ENCODE peak calls at places on chromosomes 12 and 14, in ten cellular contexts. B, K, G, T, R, E, Y, N, S and H are unnamed samples.

GRCh38 chr14:72744416-72745120 is 149.3 kb downstream of the DPF3 start:
- DNase-seq in B (peak), K (no peak), G (no peak), T (no peak), R (no peak), E (no peak), Y (no peak), N (no peak), S (no peak), H (no peak)

GRCh38 chr14:24060984-24061913 is 9.4 kb downstream of the CARMIL3 start:
- DNase-seq in B (no peak), K (no peak), G (no peak), T (no peak), R (no peak), E (no peak), Y (no peak), N (no peak), S (no peak), H (no peak)

GRCh38 chr12:67515679-67516363 is 132.7 kb upstream of the DYRK2 start:
- DNase-seq in B (no peak), K (no peak), G (peak), T (no peak), R (no peak), E (no peak), Y (no peak), N (no peak), S (peak), H (no peak)

GRCh38 chr14:31263485-31264133 is 56.0 kb upstream of the HECTD1 start:
- DNase-seq in B (no peak), K (peak), G (no peak), T (peak), R (peak), E (peak), Y (peak), N (no peak), S (peak), H (peak)

GRCh38 chr12:53200458-53201169 is 6.4 kb downstream of the ITGB7 start:
- DNase-seq in B (no peak), K (no peak), G (no peak), T (no peak), R (no peak), E (no peak), Y (no peak), N (no peak), S (no peak), H (no peak)

GRCh38 chr14:23024612-23025075 is 10.1 kb downstream of the PSMB5 start:
- DNase-seq in B (no peak), K (no peak), G (no peak), T (no peak), R (no peak), E (no peak), Y (no peak), N (no peak), S (no peak), H (no peak)

GRCh38 chr14:105899071-105899641 is 372.8 kb downstream of the TMEM121 start:
- DNase-seq in B (no peak), K (no peak), G (no peak), T (no peak), R (peak), E (no peak), Y (peak), N (no peak), S (no peak), H (no peak)

GRCh38 chr12:95763809-95764253 is 26.7 kb downstream of the NTN4 start:
- DNase-seq in B (no peak), K (peak), G (no peak), T (no peak), R (no peak), E (no peak), Y (peak), N (no peak), S (peak), H (peak)

GRCh38 chr12:57694459-57695019 is 607 bp downstream of the OS9 start:
- DNase-seq in B (no peak), K (peak), G (peak), T (no peak), R (no peak), E (no peak), Y (no peak), N (no peak), S (peak), H (no peak)

GRCh38 chr14:34911209-34912150 is 36.3 kb upstream of the BAZ1A start:
- DNase-seq in B (no peak), K (no peak), G (no peak), T (no peak), R (no peak), E (no peak), Y (no peak), N (no peak), S (peak), H (no peak)

GRCh38 chr14:76772300-76773187 is 11.3 kb downstream of the VASH1 start:
- DNase-seq in B (peak), K (no peak), G (no peak), T (peak), R (peak), E (peak), Y (peak), N (no peak), S (peak), H (no peak)

GRCh38 chr12:4272976-4273650 is 449 bp upstream of the CCND2 start:
- DNase-seq in B (no peak), K (no peak), G (no peak), T (no peak), R (no peak), E (peak), Y (no peak), N (no peak), S (peak), H (no peak)

GRCh38 chr12:3658327-3659163 is 94.4 kb downstream of the CRACR2A start:
- DNase-seq in B (peak), K (no peak), G (peak), T (no peak), R (no peak), E (peak), Y (no peak), N (no peak), S (peak), H (no peak)

GRCh38 chr12:9881246-9881645 is at the start of gene KLRF2:
- DNase-seq in B (no peak), K (no peak), G (no peak), T (no peak), R (no peak), E (no peak), Y (no peak), N (no peak), S (no peak), H (no peak)

GRCh38 chr12:59040651-59041050 is 120.3 kb upstream of the LRIG3 start:
- DNase-seq in B (no peak), K (peak), G (no peak), T (no peak), R (no peak), E (peak), Y (no peak), N (no peak), S (peak), H (peak)

GRCh38 chr12:124185970-124186686 is 108.8 kb upstream of the RFLNA start:
- DNase-seq in B (no peak), K (no peak), G (no peak), T (no peak), R (no peak), E (no peak), Y (no peak), N (no peak), S (no peak), H (no peak)

GRCh38 chr12:93848453-93849120 is 171.4 kb downstream of the CRADD start:
- DNase-seq in B (no peak), K (no peak), G (no peak), T (no peak), R (no peak), E (no peak), Y (no peak), N (no peak), S (no peak), H (no peak)

GRCh38 chr12:93849946-93850345 is 172.8 kb downstream of the CRADD start:
- DNase-seq in B (no peak), K (no peak), G (no peak), T (no peak), R (peak), E (no peak), Y (no peak), N (no peak), S (no peak), H (no peak)

GRCh38 chr12:93846936-93847516 is 169.9 kb downstream of the CRADD start:
- DNase-seq in B (no peak), K (no peak), G (no peak), T (no peak), R (no peak), E (no peak), Y (no peak), N (no peak), S (no peak), H (no peak)

GRCh38 chr12:93850476-93850875 is 173.3 kb downstream of the CRADD start:
- DNase-seq in B (no peak), K (no peak), G (no peak), T (no peak), R (no peak), E (no peak), Y (no peak), N (no peak), S (no peak), H (no peak)

GRCh38 chr12:93847517-93848452 is 170.6 kb downstream of the CRADD start:
- DNase-seq in B (no peak), K (no peak), G (no peak), T (no peak), R (no peak), E (no peak), Y (no peak), N (no peak), S (peak), H (no peak)
- H3K27ac ChIP-seq in B (no peak), K (no peak), G (peak), T (no peak), R (no peak), E (no peak), Y (no peak), N (no peak), S (no peak), H (no peak)

GRCh38 chr12:46159239-46159901 is 109.5 kb downstream of the SLC38A1 start:
- DNase-seq in B (no peak), K (no peak), G (no peak), T (no peak), R (no peak), E (no peak), Y (no peak), N (no peak), S (no peak), H (no peak)

GRCh38 chr12:46160981-46161690 is 107.7 kb downstream of the SLC38A1 start:
- DNase-seq in B (no peak), K (no peak), G (no peak), T (no peak), R (no peak), E (no peak), Y (no peak), N (no peak), S (no peak), H (no peak)

GRCh38 chr12:46165191-46165590 is 103.7 kb downstream of the SLC38A1 start:
- DNase-seq in B (no peak), K (no peak), G (no peak), T (no peak), R (no peak), E (no peak), Y (no peak), N (no peak), S (no peak), H (no peak)

GRCh38 chr12:46164186-46164585 is 104.7 kb downstream of the SLC38A1 start:
- DNase-seq in B (no peak), K (peak), G (no peak), T (no peak), R (no peak), E (no peak), Y (no peak), N (no peak), S (no peak), H (no peak)

GRCh38 chr12:46160081-46160980 is 108.5 kb downstream of the SLC38A1 start:
- DNase-seq in B (no peak), K (peak), G (no peak), T (peak), R (peak), E (no peak), Y (peak), N (no peak), S (peak), H (no peak)
- H3K27ac ChIP-seq in B (no peak), K (peak), G (no peak), T (peak), R (no peak), E (no peak), Y (no peak), N (no peak), S (no peak), H (no peak)

DNA sequence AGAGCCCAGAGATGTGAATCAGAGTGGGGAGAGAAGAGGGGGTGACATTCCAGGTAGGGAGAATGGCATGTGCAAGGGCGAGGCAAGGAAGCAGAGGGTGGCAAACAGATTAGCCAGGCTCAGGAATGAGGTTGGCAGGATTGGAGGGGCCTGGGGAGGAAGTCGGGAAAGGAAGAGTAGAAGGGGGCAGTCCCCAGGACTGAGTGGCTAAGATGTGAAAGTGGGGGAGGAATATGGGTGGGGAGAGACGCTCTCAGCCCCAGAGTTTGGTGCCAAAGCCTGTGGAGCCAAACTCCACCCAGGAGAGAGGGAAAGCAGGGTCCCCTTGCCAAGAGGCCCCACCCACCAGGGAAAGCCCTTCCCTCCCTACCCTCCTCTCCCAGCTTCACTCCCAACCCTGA is 5.5 kb upstream of the HDAC7 start:
- DNase-seq in B (no peak), K (peak), G (no peak), T (peak), R (no peak), E (no peak), Y (peak), N (no peak), S (no peak), H (peak)
- H3K27ac ChIP-seq in B (no peak), K (peak), G (peak), T (peak), R (peak), E (no peak), Y (peak), N (no peak), S (no peak), H (peak)

GRCh38 chr14:90523961-90524875 is 127.4 kb downstream of the CALM1 start:
- DNase-seq in B (no peak), K (no peak), G (no peak), T (no peak), R (peak), E (no peak), Y (no peak), N (no peak), S (no peak), H (no peak)
- H3K27ac ChIP-seq in B (no peak), K (no peak), G (no peak), T (peak), R (no peak), E (no peak), Y (no peak), N (no peak), S (no peak), H (no peak)

GRCh38 chr12:71392521-71393145 is 47.0 kb upstream of the LGR5 start:
- DNase-seq in B (no peak), K (peak), G (no peak), T (no peak), R (no peak), E (peak), Y (no peak), N (no peak), S (peak), H (peak)
- H3K27ac ChIP-seq in B (no peak), K (no peak), G (no peak), T (no peak), R (no peak), E (no peak), Y (no peak), N (no peak), S (no peak), H (no peak)

DNA sequence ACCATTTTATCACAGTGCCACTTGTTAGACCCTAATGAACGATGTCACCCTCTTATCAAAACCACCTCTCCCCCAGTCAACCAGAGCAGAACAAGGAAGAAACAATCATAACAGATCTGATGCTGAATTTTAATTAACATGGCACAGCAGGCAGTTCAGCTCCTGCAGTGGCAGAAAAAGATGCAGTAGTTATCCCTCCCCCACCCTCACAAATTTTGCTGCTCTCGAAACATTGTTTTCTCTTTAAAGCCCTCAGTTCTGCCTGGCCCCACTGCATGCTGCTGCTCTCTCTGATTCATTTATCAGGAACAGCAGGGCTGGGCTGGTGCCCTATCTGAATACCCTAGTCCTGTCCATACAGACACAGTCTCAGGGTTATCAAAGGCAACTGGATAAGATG is 12.3 kb downstream of the CCDC175 start:
- DNase-seq in B (no peak), K (no peak), G (no peak), T (no peak), R (no peak), E (peak), Y (no peak), N (no peak), S (no peak), H (no peak)
- H3K27ac ChIP-seq in B (no peak), K (no peak), G (no peak), T (no peak), R (no peak), E (peak), Y (no peak), N (no peak), S (no peak), H (no peak)

DNA sequence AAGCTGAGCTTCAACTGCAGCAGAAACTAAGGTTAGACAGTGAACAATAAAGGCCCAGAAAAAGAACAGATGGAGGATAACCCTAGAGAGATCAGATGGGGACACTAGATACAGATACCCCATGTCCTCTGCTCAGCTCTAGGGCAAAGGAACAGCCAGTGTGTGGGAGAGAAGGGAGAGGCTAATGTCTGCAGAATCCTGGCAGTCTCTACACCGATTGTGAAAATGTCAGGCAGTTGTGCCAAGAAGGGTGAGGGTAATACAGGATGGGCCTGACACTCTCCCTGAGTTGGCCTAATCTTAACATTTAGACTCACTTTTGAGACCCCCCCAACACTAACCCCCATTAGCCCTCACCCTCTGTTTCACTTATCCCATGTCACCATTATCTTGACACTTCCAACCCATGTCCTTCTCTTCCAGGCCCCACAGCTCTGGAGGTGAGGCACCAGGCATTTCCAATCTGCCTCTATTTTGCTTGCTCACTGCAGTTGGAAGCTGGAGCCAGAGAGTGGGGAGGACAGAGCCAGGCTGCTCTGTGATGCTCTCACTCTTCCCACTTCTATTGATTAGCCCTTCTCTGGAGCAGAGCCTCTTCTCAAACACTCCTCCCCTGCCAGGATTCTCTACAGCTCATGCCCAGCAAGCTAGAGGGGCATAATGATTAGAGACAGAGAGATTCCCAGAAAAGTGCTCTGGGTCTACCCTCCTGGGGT is 3.0 kb upstream of the BLOC1S1 start:
- DNase-seq in B (no peak), K (no peak), G (no peak), T (no peak), R (no peak), E (no peak), Y (peak), N (no peak), S (no peak), H (no peak)
- H3K27ac ChIP-seq in B (no peak), K (no peak), G (no peak), T (peak), R (no peak), E (no peak), Y (peak), N (no peak), S (no peak), H (no peak)

GRCh38 chr12:27319848-27320247 is 12.8 kb upstream of the BMAL2 start:
- DNase-seq in B (no peak), K (no peak), G (no peak), T (no peak), R (no peak), E (no peak), Y (no peak), N (no peak), S (peak), H (no peak)
- H3K27ac ChIP-seq in B (no peak), K (no peak), G (no peak), T (no peak), R (no peak), E (no peak), Y (no peak), N (no peak), S (peak), H (no peak)